ENCODE peak calls at places on chromosomes 13 and 19, in six cellular contexts. X, A, T, E, B and J are unnamed samples.

GRCh38 chr19:48501446-48501960 is 10.1 kb downstream of the LMTK3 start:
- DNase-seq in X (no peak), A (no peak), T (peak; percentile 71), E (no peak), B (no peak), J (no peak)

GRCh38 chr19:56107626-56108351 is 13.3 kb downstream of the ZNF787 start:
- DNase-seq in X (no peak), A (no peak), T (no peak), E (no peak), B (no peak), J (no peak)

GRCh38 chr19:28020631-28021315 is 1192.2 kb downstream of the UQCRFS1 start:
- DNase-seq in X (no peak), A (peak; percentile 16), T (no peak), E (no peak), B (no peak), J (no peak)

GRCh38 chr13:112781881-112782361 is 92.1 kb downstream of the ATP11A start:
- DNase-seq in X (no peak), A (no peak), T (no peak), E (no peak), B (no peak), J (no peak)

GRCh38 chr13:20672772-20673171 is 30.7 kb upstream of the IL17D start:
- DNase-seq in X (no peak), A (no peak), T (no peak), E (no peak), B (peak; percentile 79), J (no peak)

GRCh38 chr13:113153810-113154748 is 4.4 kb upstream of the PROZ start:
- DNase-seq in X (peak; percentile 41), A (peak; percentile 16), T (peak; percentile 77), E (peak; percentile 63), B (peak; percentile 77), J (no peak)

GRCh38 chr19:51324082-51324481 is 12.6 kb downstream of the IGLON5 start:
- DNase-seq in X (no peak), A (no peak), T (no peak), E (no peak), B (no peak), J (no peak)

GRCh38 chr19:6500837-6501739 is 1.0 kb downstream of the TUBB4A start:
- DNase-seq in X (no peak), A (no peak), T (no peak), E (no peak), B (no peak), J (no peak)

GRCh38 chr19:41332468-41332867 is 21.3 kb downstream of the TGFB1 start:
- DNase-seq in X (no peak), A (no peak), T (no peak), E (no peak), B (no peak), J (no peak)

GRCh38 chr13:30429721-30430694 is 7.7 kb downstream of the UBE2L5 start:
- DNase-seq in X (peak; percentile 53), A (peak; percentile 79), T (no peak), E (no peak), B (peak; percentile 93), J (peak; percentile 63)

GRCh38 chr19:3350014-3350663 is 16.2 kb upstream of the NFIC start:
- DNase-seq in X (no peak), A (no peak), T (no peak), E (peak; percentile 31), B (peak; percentile 49), J (no peak)

GRCh38 chr13:97259787-97260641 is 37.9 kb downstream of the MBNL2 start:
- DNase-seq in X (no peak), A (no peak), T (no peak), E (no peak), B (peak; percentile 87), J (no peak)

GRCh38 chr13:43786472-43786765 is 353 bp downstream of the ENOX1 start:
- DNase-seq in X (no peak), A (no peak), T (no peak), E (no peak), B (no peak), J (no peak)

GRCh38 chr19:27891411-27891810 is 1321.5 kb downstream of the UQCRFS1 start:
- DNase-seq in X (no peak), A (no peak), T (no peak), E (no peak), B (no peak), J (no peak)

GRCh38 chr19:48491793-48492123 is 19.9 kb downstream of the LMTK3 start:
- DNase-seq in X (no peak), A (no peak), T (no peak), E (no peak), B (no peak), J (no peak)